ENCODE peak calls at places on chromosome 12, in nine cellular contexts. One of them, this sample, is unnamed.

GRCh38 chr12:88247241-88247643 is 105.1 kb downstream of the TMTC3 start:
- DNase-seq in PC-3: peak; percentile 96
- DNase-seq in GM10248: no peak
- DNase-seq in nephron progenitor cell: no peak
- DNase-seq in astrocyte of the cerebellum: peak; percentile 60
- DNase-seq in neural crest cell: no peak
- DNase-seq in brain microvascular endothelial cell: peak; percentile 65
- DNase-seq in cardiac fibroblast: peak; percentile 83
- DNase-seq in astrocyte of the spinal cord: peak; percentile 87
- DNase-seq in this sample: no peak

GRCh38 chr12:53999596-54000104 is 311 bp upstream of the HOXC9 start:
- DNase-seq in astrocyte of the spinal cord: peak; percentile 78
- DNase-seq in nephron progenitor cell: peak; percentile 61
- DNase-seq in GM10248: no peak
- DNase-seq in astrocyte of the cerebellum: no peak
- DNase-seq in neural crest cell: no peak
- DNase-seq in PC-3: no peak
- DNase-seq in brain microvascular endothelial cell: no peak
- DNase-seq in cardiac fibroblast: peak; percentile 32
- DNase-seq in this sample: no peak

GRCh38 chr12:132955094-132955932 is 793 bp downstream of the ZNF605 start:
- DNase-seq in astrocyte of the spinal cord: peak; percentile 63
- DNase-seq in neural crest cell: peak; percentile 20
- DNase-seq in nephron progenitor cell: peak; percentile 37
- DNase-seq in astrocyte of the cerebellum: peak; percentile 12
- DNase-seq in cardiac fibroblast: peak; percentile 79
- DNase-seq in brain microvascular endothelial cell: peak; percentile 63
- DNase-seq in GM10248: peak; percentile 52
- DNase-seq in PC-3: peak; percentile 69
- DNase-seq in this sample: peak; percentile 8

GRCh38 chr12:89414851-89415250 is 62.5 kb upstream of the DUSP6 start:
- DNase-seq in PC-3: peak; percentile 24
- DNase-seq in cardiac fibroblast: peak; percentile 66
- DNase-seq in brain microvascular endothelial cell: no peak
- DNase-seq in astrocyte of the cerebellum: peak; percentile 22
- DNase-seq in GM10248: no peak
- DNase-seq in astrocyte of the spinal cord: peak; percentile 42
- DNase-seq in neural crest cell: no peak
- DNase-seq in nephron progenitor cell: no peak
- DNase-seq in this sample: no peak

GRCh38 chr12:108666326-108666995 is 32.8 kb upstream of the SELPLG start:
- DNase-seq in GM10248: no peak
- DNase-seq in astrocyte of the spinal cord: peak; percentile 36
- DNase-seq in cardiac fibroblast: peak; percentile 61
- DNase-seq in brain microvascular endothelial cell: no peak
- DNase-seq in astrocyte of the cerebellum: no peak
- DNase-seq in PC-3: no peak
- DNase-seq in neural crest cell: no peak
- DNase-seq in nephron progenitor cell: no peak
- DNase-seq in this sample: no peak

GRCh38 chr12:16120027-16120426 is 157.5 kb downstream of the SLC15A5 start:
- DNase-seq in cardiac fibroblast: no peak
- DNase-seq in brain microvascular endothelial cell: no peak
- DNase-seq in astrocyte of the spinal cord: no peak
- DNase-seq in GM10248: no peak
- DNase-seq in nephron progenitor cell: no peak
- DNase-seq in neural crest cell: no peak
- DNase-seq in astrocyte of the cerebellum: no peak
- DNase-seq in PC-3: no peak
- DNase-seq in this sample: no peak

GRCh38 chr12:54020587-54020969 is 7.7 kb upstream of the HOXC6 start:
- DNase-seq in cardiac fibroblast: no peak
- DNase-seq in neural crest cell: no peak
- DNase-seq in GM10248: no peak
- DNase-seq in astrocyte of the spinal cord: no peak
- DNase-seq in PC-3: no peak
- DNase-seq in brain microvascular endothelial cell: no peak
- DNase-seq in nephron progenitor cell: no peak
- DNase-seq in astrocyte of the cerebellum: no peak
- DNase-seq in this sample: no peak

GRCh38 chr12:2666411-2666810 is 128.4 kb upstream of the FKBP4 start:
- DNase-seq in PC-3: no peak
- DNase-seq in GM10248: no peak
- DNase-seq in neural crest cell: no peak
- DNase-seq in cardiac fibroblast: no peak
- DNase-seq in nephron progenitor cell: no peak
- DNase-seq in brain microvascular endothelial cell: no peak
- DNase-seq in astrocyte of the spinal cord: no peak
- DNase-seq in astrocyte of the cerebellum: no peak
- DNase-seq in this sample: no peak

GRCh38 chr12:87311206-87311605 is 718.0 kb downstream of the C12orf50 start:
- DNase-seq in PC-3: no peak
- DNase-seq in astrocyte of the spinal cord: peak; percentile 48
- DNase-seq in nephron progenitor cell: no peak
- DNase-seq in GM10248: no peak
- DNase-seq in neural crest cell: no peak
- DNase-seq in cardiac fibroblast: no peak
- DNase-seq in astrocyte of the cerebellum: no peak
- DNase-seq in brain microvascular endothelial cell: no peak
- DNase-seq in this sample: no peak

GRCh38 chr12:46131729-46132128 is 137.1 kb downstream of the SLC38A1 start:
- DNase-seq in neural crest cell: no peak
- DNase-seq in astrocyte of the cerebellum: no peak
- DNase-seq in cardiac fibroblast: peak; percentile 8
- DNase-seq in nephron progenitor cell: no peak
- DNase-seq in astrocyte of the spinal cord: no peak
- DNase-seq in PC-3: peak; percentile 50
- DNase-seq in GM10248: no peak
- DNase-seq in brain microvascular endothelial cell: no peak
- DNase-seq in this sample: no peak

GRCh38 chr12:123152823-123153222 is 1.9 kb upstream of the PITPNM2 start:
- DNase-seq in brain microvascular endothelial cell: no peak
- DNase-seq in astrocyte of the spinal cord: no peak
- DNase-seq in cardiac fibroblast: no peak
- DNase-seq in nephron progenitor cell: no peak
- DNase-seq in astrocyte of the cerebellum: no peak
- DNase-seq in neural crest cell: no peak
- DNase-seq in GM10248: no peak
- DNase-seq in PC-3: no peak
- DNase-seq in this sample: no peak

GRCh38 chr12:65525501-65526141 is 247.1 kb downstream of the MSRB3 start:
- DNase-seq in brain microvascular endothelial cell: peak; percentile 89
- DNase-seq in PC-3: peak; percentile 56
- DNase-seq in astrocyte of the cerebellum: no peak
- DNase-seq in astrocyte of the spinal cord: peak; percentile 84
- DNase-seq in nephron progenitor cell: no peak
- DNase-seq in GM10248: no peak
- DNase-seq in cardiac fibroblast: peak; percentile 97
- DNase-seq in neural crest cell: no peak
- DNase-seq in this sample: no peak

GRCh38 chr12:44227601-44228000 is 391.7 kb downstream of the TMEM117 start:
- DNase-seq in GM10248: no peak
- DNase-seq in nephron progenitor cell: no peak
- DNase-seq in cardiac fibroblast: no peak
- DNase-seq in PC-3: no peak
- DNase-seq in neural crest cell: no peak
- DNase-seq in astrocyte of the cerebellum: no peak
- DNase-seq in astrocyte of the spinal cord: no peak
- DNase-seq in brain microvascular endothelial cell: no peak
- DNase-seq in this sample: no peak

GRCh38 chr12:107144990-107145389 is 51.6 kb upstream of the CRY1 start:
- DNase-seq in GM10248: no peak
- DNase-seq in cardiac fibroblast: no peak
- DNase-seq in astrocyte of the spinal cord: no peak
- DNase-seq in PC-3: peak; percentile 27
- DNase-seq in neural crest cell: no peak
- DNase-seq in nephron progenitor cell: no peak
- DNase-seq in brain microvascular endothelial cell: peak; percentile 6
- DNase-seq in astrocyte of the cerebellum: no peak
- DNase-seq in this sample: no peak

GRCh38 chr12:29148065-29148957 is 767 bp upstream of the FAR2 start:
- DNase-seq in PC-3: peak; percentile 55
- DNase-seq in neural crest cell: no peak
- DNase-seq in nephron progenitor cell: peak; percentile 7
- DNase-seq in cardiac fibroblast: peak; percentile 46
- DNase-seq in GM10248: peak; percentile 49
- DNase-seq in brain microvascular endothelial cell: peak; percentile 23
- DNase-seq in astrocyte of the cerebellum: no peak
- DNase-seq in astrocyte of the spinal cord: peak; percentile 22
- DNase-seq in this sample: no peak

GRCh38 chr12:120101617-120102016 is 14.9 kb downstream of the RAB35 start:
- DNase-seq in brain microvascular endothelial cell: no peak
- DNase-seq in cardiac fibroblast: no peak
- DNase-seq in nephron progenitor cell: no peak
- DNase-seq in astrocyte of the spinal cord: no peak
- DNase-seq in astrocyte of the cerebellum: no peak
- DNase-seq in PC-3: no peak
- DNase-seq in GM10248: no peak
- DNase-seq in neural crest cell: no peak
- DNase-seq in this sample: no peak

GRCh38 chr12:117695956-117696355 is 272.8 kb downstream of the KSR2 start:
- DNase-seq in brain microvascular endothelial cell: no peak
- DNase-seq in neural crest cell: no peak
- DNase-seq in PC-3: no peak
- DNase-seq in astrocyte of the spinal cord: no peak
- DNase-seq in nephron progenitor cell: no peak
- DNase-seq in GM10248: no peak
- DNase-seq in cardiac fibroblast: no peak
- DNase-seq in astrocyte of the cerebellum: no peak
- DNase-seq in this sample: no peak

GRCh38 chr12:6072302-6072752 is 52.1 kb downstream of the VWF start:
- DNase-seq in cardiac fibroblast: peak; percentile 95
- DNase-seq in GM10248: no peak
- DNase-seq in neural crest cell: no peak
- DNase-seq in astrocyte of the cerebellum: no peak
- DNase-seq in brain microvascular endothelial cell: peak; percentile 78
- DNase-seq in astrocyte of the spinal cord: peak; percentile 49
- DNase-seq in nephron progenitor cell: no peak
- DNase-seq in PC-3: peak; percentile 36
- DNase-seq in this sample: no peak
- TF ChIP-seq CTCF in cardiac fibroblast: peak; percentile 62
- TF ChIP-seq CTCF in GM10248: no peak
- TF ChIP-seq CTCF in neural crest cell: no peak
- TF ChIP-seq CTCF in astrocyte of the cerebellum: peak; percentile 32
- TF ChIP-seq CTCF in brain microvascular endothelial cell: peak; percentile 56
- TF ChIP-seq CTCF in astrocyte of the spinal cord: peak; percentile 36
- TF ChIP-seq CTCF in nephron progenitor cell: no peak
- TF ChIP-seq CTCF in PC-3: no peak
- TF ChIP-seq CTCF in this sample: no peak

DNA sequence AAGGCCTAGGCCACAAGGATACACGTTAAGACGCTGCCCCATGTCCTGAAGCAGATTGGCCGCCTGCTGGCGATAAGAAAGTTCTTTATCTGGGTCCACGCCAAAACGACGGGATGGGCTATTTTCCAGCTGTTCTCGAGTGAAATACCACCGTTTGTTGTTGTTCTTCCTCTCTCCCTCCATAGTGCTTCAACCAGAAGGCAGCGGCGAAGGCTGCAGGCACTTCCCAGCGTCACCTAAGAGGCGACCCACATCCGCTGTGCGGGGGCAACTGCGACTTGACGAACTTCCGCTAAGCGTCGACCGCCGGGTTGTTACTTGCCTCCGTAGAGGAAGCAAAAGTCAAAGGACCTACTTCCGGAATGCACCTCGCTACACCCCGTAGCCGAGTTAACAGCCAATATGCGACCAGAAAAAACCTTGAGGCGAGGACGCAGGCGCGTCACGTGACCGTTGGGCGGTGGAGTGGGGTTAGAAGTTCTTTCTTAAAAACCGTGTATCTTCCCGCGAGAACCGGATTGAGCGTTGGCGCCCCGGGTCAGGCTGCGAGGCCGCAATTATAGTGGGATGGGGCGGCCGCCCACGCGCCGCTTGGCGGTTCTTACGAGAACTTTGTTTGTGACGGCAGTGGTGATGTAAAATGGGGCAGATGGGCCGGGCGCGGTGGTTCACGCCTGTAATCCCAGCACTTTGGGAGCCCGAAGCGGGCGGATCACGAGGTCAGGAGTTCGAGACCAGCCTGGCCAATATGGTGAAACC is at the start of gene CCNT1:
- DNase-seq in PC-3: peak; percentile 99
- DNase-seq in brain microvascular endothelial cell: peak; percentile 100
- DNase-seq in astrocyte of the spinal cord: peak; percentile 100
- DNase-seq in cardiac fibroblast: peak; percentile 100
- DNase-seq in neural crest cell: peak; percentile 96
- DNase-seq in GM10248: peak; percentile 99
- DNase-seq in astrocyte of the cerebellum: peak; percentile 100
- DNase-seq in nephron progenitor cell: peak; percentile 96
- DNase-seq in this sample: peak; percentile 98
- TF ChIP-seq CTCF in PC-3: no peak
- TF ChIP-seq CTCF in brain microvascular endothelial cell: peak; percentile 41
- TF ChIP-seq CTCF in astrocyte of the spinal cord: peak; percentile 34
- TF ChIP-seq CTCF in cardiac fibroblast: peak; percentile 30
- TF ChIP-seq CTCF in neural crest cell: peak; percentile 47
- TF ChIP-seq CTCF in GM10248: no peak
- TF ChIP-seq CTCF in astrocyte of the cerebellum: peak; percentile 39
- TF ChIP-seq CTCF in nephron progenitor cell: no peak
- TF ChIP-seq CTCF in this sample: no peak

DNA sequence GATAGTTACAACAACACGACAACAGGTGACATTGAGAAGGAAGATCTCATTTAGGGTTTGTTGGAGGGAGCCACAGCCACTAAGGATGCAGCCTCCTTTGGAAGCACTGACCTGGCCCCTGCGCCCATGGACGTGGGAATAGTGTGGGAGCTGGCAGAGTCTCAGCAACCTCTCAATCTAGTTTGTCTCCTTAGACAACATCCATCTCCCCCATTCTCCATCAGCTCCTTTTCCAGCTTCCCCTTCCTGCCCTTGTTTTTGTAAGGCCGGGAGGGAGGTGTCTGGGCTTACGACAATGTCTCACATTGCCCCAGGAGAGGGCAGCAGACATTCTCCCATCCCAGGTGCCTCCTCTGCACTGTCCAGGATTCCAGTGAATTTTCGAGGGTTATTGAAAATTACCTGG is 170.2 kb upstream of the PZP start:
- DNase-seq in cardiac fibroblast: no peak
- DNase-seq in nephron progenitor cell: peak; percentile 32
- DNase-seq in neural crest cell: no peak
- DNase-seq in GM10248: no peak
- DNase-seq in astrocyte of the cerebellum: no peak
- DNase-seq in astrocyte of the spinal cord: no peak
- DNase-seq in brain microvascular endothelial cell: no peak
- DNase-seq in PC-3: peak; percentile 38
- DNase-seq in this sample: no peak
- TF ChIP-seq CTCF in cardiac fibroblast: no peak
- TF ChIP-seq CTCF in nephron progenitor cell: peak; percentile 36
- TF ChIP-seq CTCF in neural crest cell: peak; percentile 47
- TF ChIP-seq CTCF in GM10248: peak; percentile 35
- TF ChIP-seq CTCF in astrocyte of the cerebellum: peak; percentile 36
- TF ChIP-seq CTCF in astrocyte of the spinal cord: peak; percentile 26
- TF ChIP-seq CTCF in brain microvascular endothelial cell: peak; percentile 58
- TF ChIP-seq CTCF in PC-3: peak; percentile 55
- TF ChIP-seq CTCF in this sample: peak; percentile 19

DNA sequence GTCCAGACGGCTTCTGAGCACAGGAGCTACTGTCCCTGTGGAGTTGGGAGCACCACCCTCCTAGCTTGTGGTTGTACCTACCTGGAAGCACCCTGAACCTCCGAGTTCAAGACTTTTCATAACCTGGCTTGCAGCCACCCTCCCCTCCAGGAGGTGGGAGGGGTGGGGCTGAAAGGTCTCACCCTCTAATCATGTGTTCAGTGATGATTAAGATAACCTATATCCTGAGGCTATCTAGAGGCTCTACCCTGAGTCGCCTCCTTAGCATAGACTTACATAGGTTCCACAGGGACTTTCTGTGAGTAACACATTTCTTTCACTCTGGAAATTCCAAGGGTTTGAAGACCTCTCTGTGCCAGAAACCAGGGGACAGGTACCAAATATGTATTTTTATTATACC is 146.5 kb downstream of the CFAP54 start:
- DNase-seq in brain microvascular endothelial cell: no peak
- DNase-seq in astrocyte of the spinal cord: no peak
- DNase-seq in neural crest cell: no peak
- DNase-seq in cardiac fibroblast: no peak
- DNase-seq in nephron progenitor cell: no peak
- DNase-seq in GM10248: no peak
- DNase-seq in astrocyte of the cerebellum: no peak
- DNase-seq in PC-3: no peak
- DNase-seq in this sample: no peak
- TF ChIP-seq CTCF in brain microvascular endothelial cell: no peak
- TF ChIP-seq CTCF in astrocyte of the spinal cord: no peak
- TF ChIP-seq CTCF in neural crest cell: no peak
- TF ChIP-seq CTCF in cardiac fibroblast: no peak
- TF ChIP-seq CTCF in nephron progenitor cell: no peak
- TF ChIP-seq CTCF in GM10248: no peak
- TF ChIP-seq CTCF in astrocyte of the cerebellum: no peak
- TF ChIP-seq CTCF in PC-3: no peak
- TF ChIP-seq CTCF in this sample: no peak